ENCODE peak calls at places on chromosome 20, in six cellular contexts. Q, T, D, C, B and X are unnamed samples. For H3K4me1, the result is how much of the 10 kb centered on the place peaks cover.

GRCh38 chr20:4157516-4157915 is 142.2 kb upstream of the RNF24 start:
- DNase-seq in D (no peak), T (no peak), Q (peak), B (no peak), C (no peak), X (no peak)

GRCh38 chr20:54549523-54550326 is 74.3 kb downstream of the DOK5 start:
- DNase-seq in C (no peak), B (no peak), Q (no peak), T (no peak), D (no peak), X (no peak)

GRCh38 chr20:38935285-38935684 is 9.1 kb downstream of the FAM83D start:
- DNase-seq in B (peak), C (no peak), D (peak), T (no peak), Q (no peak), X (peak)

GRCh38 chr20:11246251-11246775 is 572.5 kb upstream of the JAG1 start:
- DNase-seq in B (no peak), D (no peak), C (no peak), Q (no peak), T (no peak), X (no peak)

GRCh38 chr20:39775110-39775509 is 813.0 kb downstream of the DHX35 start:
- DNase-seq in T (no peak), Q (peak), D (no peak), C (peak), B (no peak), X (no peak)

GRCh38 chr20:59121714-59122376 is 41.8 kb upstream of the ZNF831 start:
- DNase-seq in Q (no peak), B (no peak), T (no peak), D (no peak), C (no peak), X (no peak)

GRCh38 chr20:34709836-34710567 is 5.9 kb downstream of the TP53INP2 start:
- DNase-seq in Q (peak), T (no peak), B (no peak), D (no peak), C (no peak), X (no peak)

GRCh38 chr20:45019764-45020126 is 53.4 kb downstream of the STK4 start:
- DNase-seq in B (no peak), D (no peak), T (no peak), Q (no peak), C (no peak), X (no peak)

GRCh38 chr20:24935786-24936525 is 13.1 kb upstream of the CST7 start:
- DNase-seq in B (no peak), Q (no peak), C (no peak), D (no peak), T (no peak), X (no peak)

DNA sequence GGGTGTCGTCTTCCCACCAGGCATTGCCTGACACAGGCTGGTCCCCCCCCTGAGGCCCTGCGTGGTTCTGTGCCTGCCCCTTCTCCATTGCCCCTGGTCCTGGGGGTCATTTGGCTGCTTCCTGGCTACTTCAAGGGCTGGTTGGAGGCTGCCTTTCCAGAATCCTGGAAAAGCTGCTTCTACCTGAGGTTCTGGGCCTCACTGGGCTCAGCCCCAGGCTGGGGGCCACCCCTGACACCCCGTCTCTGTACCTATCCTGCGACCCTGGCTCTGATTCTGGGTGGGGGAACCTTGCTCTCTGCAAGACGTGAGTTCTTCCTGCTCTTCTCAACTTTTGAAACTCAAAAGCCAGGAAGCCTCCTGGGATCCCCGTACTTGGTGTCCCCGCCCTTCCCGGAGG is 149.3 kb upstream of the PTPN1 start:
- DNase-seq in T (no peak), C (no peak), Q (peak), D (no peak), B (no peak), X (no peak)
- H3K4me1 ChIP-seq in T (under half), C (under half), Q (under half), D (under half), B (under half), X (under half)

GRCh38 chr20:21510995-21511394 is 2.9 kb downstream of the NKX2-2 start:
- DNase-seq in D (no peak), C (no peak), B (no peak), Q (no peak), T (no peak), X (no peak)
- H3K4me3 ChIP-seq in D (no peak), C (no peak), B (no peak), Q (no peak), T (peak), X (no peak)

GRCh38 chr20:2671977-2672376 is 8.0 kb upstream of the IDH3B start:
- DNase-seq in T (no peak), B (no peak), C (no peak), D (no peak), Q (no peak), X (peak)
- TF ChIP-seq CTCF in T (no peak), B (no peak), C (no peak), D (no peak), Q (no peak), X (no peak)

GRCh38 chr20:50601511-50602431 is 89.6 kb downstream of the RIPOR3 start:
- DNase-seq in D (no peak), C (no peak), T (no peak), B (no peak), Q (no peak), X (no peak)

GRCh38 chr20:50598074-50598473 is 87.9 kb downstream of the PTPN1 start:
- DNase-seq in C (no peak), D (no peak), T (no peak), B (no peak), Q (no peak), X (no peak)

GRCh38 chr20:50602432-50603088 is 88.8 kb downstream of the RIPOR3 start:
- DNase-seq in B (no peak), T (no peak), D (no peak), Q (no peak), C (no peak), X (no peak)

GRCh38 chr20:50597406-50597969 is 87.3 kb downstream of the PTPN1 start:
- DNase-seq in T (no peak), C (no peak), D (no peak), B (no peak), Q (no peak), X (no peak)

GRCh38 chr20:50600281-50600895 is 90.2 kb downstream of the PTPN1 start:
- DNase-seq in Q (no peak), B (no peak), D (no peak), T (no peak), C (no peak), X (no peak)
- H3K4me1 ChIP-seq in Q (under half), B (under half), D (under half), T (under half), C (under half), X (under half)

DNA sequence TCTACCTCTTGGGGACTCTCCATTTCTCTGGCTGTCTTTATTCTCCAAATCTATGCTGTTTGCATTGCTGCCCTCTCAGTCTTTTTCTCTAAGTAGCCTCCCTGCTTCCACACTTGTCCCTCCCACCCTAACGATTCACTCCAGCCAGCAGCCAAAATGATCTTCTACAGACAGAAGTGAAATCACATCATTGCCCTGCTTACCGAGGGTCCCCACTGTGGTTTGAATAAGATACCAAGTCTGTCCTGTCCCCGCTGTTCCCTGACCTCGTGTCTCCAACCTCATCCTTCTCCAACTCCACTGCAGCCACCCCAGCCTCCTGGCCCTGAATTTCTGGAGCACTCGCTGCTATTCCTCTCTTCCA is 11.5 kb upstream of the OCSTAMP start:
- DNase-seq in C (no peak), T (no peak), B (no peak), Q (no peak), D (no peak), X (no peak)
- H3K4me3 ChIP-seq in C (peak), T (peak), B (peak), Q (no peak), D (no peak), X (no peak)

GRCh38 chr20:50151034-50151743 is 2.3 kb downstream of the PEDS1 start:
- DNase-seq in D (peak), B (no peak), T (no peak), C (no peak), Q (no peak), X (peak)

GRCh38 chr20:50149481-50150254 is 3.9 kb downstream of the PEDS1 start:
- DNase-seq in Q (no peak), C (no peak), T (no peak), D (no peak), B (no peak), X (no peak)

GRCh38 chr20:50153500-50154377 is at the start of gene PEDS1:
- DNase-seq in D (peak), T (peak), Q (peak), B (no peak), C (peak), X (peak)

GRCh38 chr20:50153153-50153499 is 397 bp downstream of the PEDS1 start:
- DNase-seq in Q (no peak), B (no peak), T (no peak), D (no peak), C (peak), X (no peak)

GRCh38 chr20:50152394-50153152 is 950 bp downstream of the PEDS1 start:
- DNase-seq in B (no peak), C (no peak), Q (no peak), D (peak), T (no peak), X (no peak)
- TF ChIP-seq CTCF in B (no peak), C (no peak), Q (no peak), D (peak), T (no peak), X (no peak)

GRCh38 chr20:23366384-23366783 is 4.4 kb downstream of the GZF1 start:
- DNase-seq in Q (no peak), C (no peak), D (no peak), B (no peak), T (no peak), X (no peak)

GRCh38 chr20:23369424-23369823 is 7.4 kb downstream of the GZF1 start:
- DNase-seq in C (no peak), T (no peak), B (no peak), D (no peak), Q (no peak), X (no peak)

GRCh38 chr20:23368316-23369110 is 6.5 kb downstream of the GZF1 start:
- DNase-seq in T (no peak), B (no peak), Q (no peak), C (no peak), D (no peak), X (no peak)

GRCh38 chr20:23365390-23366165 is 3.6 kb downstream of the GZF1 start:
- DNase-seq in C (no peak), D (no peak), T (no peak), B (no peak), Q (peak), X (no peak)

DNA sequence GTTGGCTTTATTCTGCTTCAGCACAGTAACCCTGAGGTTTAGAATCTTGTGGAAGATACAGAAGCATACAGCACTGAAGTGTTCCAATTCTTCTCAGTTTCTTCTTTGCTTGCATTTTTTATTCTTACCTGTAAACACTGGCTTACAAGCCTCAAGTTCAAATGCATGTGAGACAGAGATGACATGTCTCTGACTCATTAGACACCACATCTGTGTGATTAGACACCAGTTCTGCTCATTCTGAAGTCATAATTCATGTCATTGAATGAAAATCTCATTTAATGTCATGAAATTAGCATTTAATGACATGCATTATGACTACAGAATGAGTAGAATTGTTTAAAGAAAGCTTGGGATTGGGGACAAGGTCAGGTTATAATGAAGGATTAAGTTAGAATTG is 5.8 kb downstream of the GZF1 start:
- DNase-seq in B (no peak), Q (no peak), C (no peak), D (no peak), T (no peak), X (no peak)
- H3K4me1 ChIP-seq in B (under half), Q (under half), C (under half), D (under half), T (under half), X (under half)

GRCh38 chr20:62776692-62777527 is 19.4 kb upstream of the MRGBP start:
- DNase-seq in B (no peak), C (no peak), T (no peak), Q (no peak), D (peak), X (peak)
- H3K4me3 ChIP-seq in B (no peak), C (no peak), T (no peak), Q (peak), D (peak), X (no peak)

GRCh38 chr20:60895363-60896079 is 356.5 kb upstream of the CDH4 start:
- DNase-seq in B (no peak), C (no peak), Q (no peak), D (no peak), T (no peak), X (no peak)

DNA sequence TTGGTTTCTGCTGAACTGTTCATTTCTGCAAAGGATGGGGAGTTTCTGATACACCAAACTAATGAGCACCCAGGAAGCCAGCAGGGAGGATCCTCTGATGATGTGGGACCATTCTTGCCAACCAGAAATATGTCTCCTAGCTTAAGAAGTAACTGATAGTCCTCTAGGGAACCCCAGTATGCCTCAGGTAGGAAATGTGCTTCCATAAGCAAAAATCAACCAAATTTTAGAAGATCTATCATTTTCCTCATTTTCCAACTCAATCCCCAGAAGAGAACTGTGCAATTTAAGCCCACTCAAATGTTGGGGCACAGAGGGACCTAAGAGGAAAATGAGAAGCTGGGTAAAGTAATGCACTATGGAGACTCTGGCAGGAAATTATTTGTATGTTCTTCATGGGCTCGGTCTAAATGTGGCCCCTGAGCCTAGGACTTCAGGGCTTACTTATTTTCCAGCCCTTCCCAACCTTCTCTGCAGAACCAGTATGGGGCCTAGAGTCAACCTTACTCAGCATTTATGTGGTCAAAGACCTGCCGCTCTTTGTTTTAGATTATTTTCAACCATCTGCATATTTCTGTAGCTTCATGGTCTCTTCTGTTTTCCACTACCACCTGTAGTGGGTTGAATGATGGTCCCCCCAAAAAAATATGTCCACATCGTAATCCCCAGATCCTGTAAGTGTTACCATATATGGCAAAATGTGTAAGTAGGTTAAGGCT is 359.8 kb upstream of the CDH4 start:
- DNase-seq in T (no peak), D (no peak), C (no peak), Q (no peak), B (no peak), X (no peak)
- TF ChIP-seq CTCF in T (no peak), D (no peak), C (no peak), Q (no peak), B (no peak), X (no peak)

GRCh38 chr20:13430346-13431002 is 208.3 kb downstream of the TASP1 start:
- DNase-seq in T (no peak), Q (no peak), C (no peak), D (peak), B (no peak), X (peak)
- H3K4me1 ChIP-seq in T (under half), Q (under half), C (under half), D (under half), B (under half), X (under half)